ENCODE peak calls at places on chromosome 22, in seven cellular contexts. M, F, U, W, Z, T and X are unnamed samples.
A peak's percentile ranks its signal among the peaks of the same experiment; 100 is the strongest.

GRCh38 chr22:17501679-17502285 is 61.5 kb upstream of the SLC25A18 start:
- DNase-seq in M (no peak), F (peak; percentile 55), U (no peak), W (peak; percentile 17), Z (peak; percentile 88), T (peak; percentile 76), X (no peak)

GRCh38 chr22:31229402-31230140 is 17.5 kb downstream of the LIMK2 start:
- DNase-seq in M (no peak), F (no peak), U (no peak), W (no peak), Z (peak; percentile 65), T (no peak), X (no peak)

GRCh38 chr22:19514831-19515565 is 9.2 kb downstream of the CLDN5 start:
- DNase-seq in M (no peak), F (no peak), U (no peak), W (no peak), Z (peak; percentile 43), T (no peak), X (no peak)

GRCh38 chr22:40666151-40666848 is 13.0 kb upstream of the MCHR1 start:
- DNase-seq in M (no peak), F (no peak), U (no peak), W (no peak), Z (no peak), T (no peak), X (no peak)

GRCh38 chr22:43202326-43202725 is 15.4 kb upstream of the TTLL12 start:
- DNase-seq in M (no peak), F (no peak), U (no peak), W (no peak), Z (no peak), T (no peak), X (no peak)

GRCh38 chr22:46501701-46502100 is 35.7 kb downstream of the CELSR1 start:
- DNase-seq in M (no peak), F (peak; percentile 67), U (no peak), W (peak; percentile 56), Z (peak; percentile 81), T (no peak), X (no peak)

GRCh38 chr22:32473388-32473952 is 1.1 kb upstream of the FBXO7 start:
- DNase-seq in M (no peak), F (peak; percentile 66), U (peak; percentile 4), W (peak; percentile 6), Z (peak; percentile 81), T (peak; percentile 55), X (peak; percentile 20)

GRCh38 chr22:36160499-36160942 is at the start of gene APOL3:
- DNase-seq in M (no peak), F (no peak), U (peak; percentile 35), W (no peak), Z (peak; percentile 70), T (no peak), X (peak; percentile 34)

GRCh38 chr22:46090631-46091201 is 59.6 kb upstream of the PPARA start:
- DNase-seq in M (no peak), F (peak; percentile 50), U (no peak), W (no peak), Z (peak; percentile 78), T (no peak), X (no peak)

GRCh38 chr22:36366291-36366708 is 21.5 kb downstream of the MYH9 start:
- DNase-seq in M (no peak), F (no peak), U (no peak), W (peak; percentile 82), Z (peak; percentile 63), T (peak; percentile 46), X (no peak)

GRCh38 chr22:47345025-47345424 is 582.6 kb downstream of the TBC1D22A start:
- DNase-seq in M (no peak), F (no peak), U (no peak), W (no peak), Z (no peak), T (no peak), X (no peak)

GRCh38 chr22:40436460-40437431 is 66.4 kb downstream of the SGSM3 start:
- DNase-seq in M (no peak), F (peak; percentile 37), U (no peak), W (no peak), Z (peak; percentile 81), T (peak; percentile 74), X (no peak)

GRCh38 chr22:45893516-45893915 is 83.4 kb downstream of the WNT7B start:
- DNase-seq in M (no peak), F (no peak), U (no peak), W (no peak), Z (no peak), T (no peak), X (no peak)

GRCh38 chr22:47328550-47329243 is 566.2 kb downstream of the TBC1D22A start:
- DNase-seq in M (no peak), F (peak; percentile 90), U (no peak), W (peak; percentile 11), Z (peak; percentile 70), T (no peak), X (no peak)

GRCh38 chr22:19941365-19942070 is at the start of the genes COMT and TXNRD2:
- DNase-seq in M (peak; percentile 41), F (peak; percentile 33), U (peak; percentile 62), W (no peak), Z (peak; percentile 55), T (no peak), X (peak; percentile 69)

GRCh38 chr22:48897638-48897954 is 930.1 kb downstream of the BRD1 start:
- DNase-seq in M (no peak), F (no peak), U (no peak), W (no peak), Z (no peak), T (no peak), X (no peak)